ENCODE peak calls at places on chromosomes 7 and 10, in ten cellular contexts. Z is activated CD8-positive, alpha-beta memory T cell treated with anti-CD3 and anti-CD28 coated beads for 4 hours; C is right cardiac atrium; A is fibroblast of lung; I is GM23248; Y is choroid plexus epithelial cell; F is SJSA1; W is transverse colon; G is cardiac muscle cell; S is ovary. U is an unnamed sample.

GRCh38 chr7:1539346-1540321 is 9.1 kb downstream of the MAFK start:
- DNase-seq in I (peak; percentile 88), C (peak; percentile 71), F (no peak), Z (no peak), W (no peak), G (no peak), S (no peak), A (peak; percentile 73), Y (no peak), U (no peak)

GRCh38 chr10:71966046-71967004 is 2.1 kb downstream of the CHST3 start:
- DNase-seq in S (no peak), W (no peak), A (peak; percentile 81), F (peak; percentile 63), Y (no peak), C (no peak), Z (no peak), G (peak; percentile 17), I (peak; percentile 92), U (no peak)

GRCh38 chr10:100993986-100994708 is 5.5 kb upstream of the LZTS2 start:
- DNase-seq in C (no peak), W (no peak), I (peak; percentile 62), G (peak; percentile 55), F (no peak), S (no peak), Y (peak; percentile 58), Z (no peak), A (no peak), U (no peak)

GRCh38 chr7:14092376-14092775 is 102.9 kb upstream of the ETV1 start:
- DNase-seq in G (no peak), S (no peak), Z (no peak), I (peak; percentile 3), F (no peak), W (no peak), Y (no peak), A (no peak), C (no peak), U (no peak)

GRCh38 chr10:70650104-70650503 is 22.2 kb upstream of the ADAMTS14 start:
- DNase-seq in Y (no peak), A (no peak), C (no peak), S (no peak), I (no peak), F (no peak), G (no peak), Z (no peak), W (no peak), U (no peak)

GRCh38 chr7:17058568-17058967 is 176.8 kb upstream of the AGR3 start:
- DNase-seq in W (no peak), F (no peak), A (peak; percentile 47), I (peak; percentile 73), Z (no peak), Y (peak; percentile 46), G (peak; percentile 37), C (no peak), S (no peak), U (no peak)

GRCh38 chr7:103011650-103012049 is 62.9 kb downstream of the FBXL13 start:
- DNase-seq in I (peak; percentile 12), G (peak; percentile 24), A (peak; percentile 47), Y (no peak), S (no peak), W (no peak), C (no peak), F (no peak), Z (no peak), U (no peak)

GRCh38 chr7:4833691-4834600 is 27.9 kb downstream of the PAPOLB start:
- DNase-seq in G (no peak), I (no peak), A (no peak), Z (no peak), S (no peak), C (no peak), W (no peak), Y (no peak), F (no peak), U (no peak)

GRCh38 chr10:1360581-1361164 is 304.5 kb downstream of the WDR37 start:
- DNase-seq in W (no peak), C (no peak), S (no peak), I (no peak), G (no peak), Y (no peak), A (peak; percentile 2), F (no peak), Z (no peak), U (no peak)

GRCh38 chr7:90216771-90217170 is 5.2 kb downstream of the STEAP2 start:
- DNase-seq in I (peak; percentile 37), G (peak; percentile 28), C (no peak), A (no peak), W (no peak), F (no peak), Z (no peak), S (peak; percentile 21), Y (no peak), U (no peak)

GRCh38 chr10:61835069-61835908 is 66.2 kb upstream of the ARID5B start:
- DNase-seq in S (no peak), Z (no peak), Y (peak; percentile 91), A (peak; percentile 85), F (no peak), W (peak; percentile 16), C (no peak), G (peak; percentile 84), I (peak; percentile 83), U (no peak)

GRCh38 chr7:129210256-129210988 is 14.4 kb upstream of the AHCYL2 start:
- DNase-seq in Z (peak; percentile 28), S (peak; percentile 81), C (peak; percentile 95), G (peak; percentile 69), I (peak; percentile 76), F (peak; percentile 74), W (peak; percentile 77), Y (peak; percentile 68), A (peak; percentile 25), U (peak; percentile 92)

GRCh38 chr7:96236198-96237039 is 85.5 kb downstream of the SLC25A13 start:
- DNase-seq in A (peak; percentile 94), G (peak; percentile 96), W (no peak), F (peak; percentile 62), C (peak; percentile 62), Y (peak; percentile 97), Z (no peak), I (peak; percentile 58), S (peak; percentile 85), U (peak; percentile 57)